ENCODE peak calls at places on chromosomes 7 and 10, in six cellular contexts. E is thoracic aorta, T is GM23248, M is AG04450, N is A549, Q is left lung. Z is an unnamed sample. For H3K9me3, the result is how much of the 10 kb centered on the place peaks cover.

GRCh38 chr7:70040971-70041766 is 442.9 kb downstream of the AUTS2 start:
- DNase-seq in E (no peak), T (peak), M (no peak), N (peak), Q (no peak), Z (no peak)

GRCh38 chr10:84290235-84290634 is 38.2 kb upstream of the CCSER2 start:
- DNase-seq in E (no peak), T (no peak), M (no peak), N (no peak), Q (no peak), Z (no peak)

GRCh38 chr10:70381491-70382421 is 669 bp downstream of the LRRC20 start:
- DNase-seq in E (no peak), T (peak), M (no peak), N (peak), Q (no peak), Z (peak)

GRCh38 chr7:81604808-81605174 is 165.1 kb downstream of the HGF start:
- DNase-seq in E (no peak), T (no peak), M (no peak), N (no peak), Q (no peak), Z (no peak)

GRCh38 chr7:116802784-116803183 is 59.6 kb upstream of the CAPZA2 start:
- DNase-seq in E (no peak), T (peak), M (no peak), N (peak), Q (no peak), Z (no peak)

GRCh38 chr10:62819521-62819920 is 3.4 kb upstream of the EGR2 start:
- DNase-seq in E (no peak), T (peak), M (no peak), N (no peak), Q (no peak), Z (no peak)

GRCh38 chr7:26858735-26859134 is 5.7 kb downstream of the SKAP2 start:
- DNase-seq in E (no peak), T (no peak), M (no peak), N (no peak), Q (no peak), Z (no peak)

GRCh38 chr10:102775973-102776669 is 32.4 kb downstream of the WBP1L start:
- DNase-seq in E (peak), T (peak), M (peak), N (no peak), Q (peak), Z (peak)

GRCh38 chr7:76354981-76355730 is 3.6 kb downstream of the YWHAG start:
- DNase-seq in E (no peak), T (no peak), M (no peak), N (no peak), Q (no peak), Z (no peak)

GRCh38 chr7:2111568-2111967 is 121.2 kb downstream of the MAD1L1 start:
- DNase-seq in E (no peak), T (no peak), M (no peak), N (no peak), Q (no peak), Z (no peak)
- H3K4me3 ChIP-seq in E (no peak), T (no peak), M (no peak), N (no peak), Q (no peak), Z (no peak)

GRCh38 chr7:18939771-18940576 is 177.5 kb downstream of the TWIST1 start:
- DNase-seq in E (no peak), T (no peak), M (no peak), N (no peak), Q (no peak), Z (no peak)

GRCh38 chr7:18941197-18941596 is 176.2 kb downstream of the TWIST1 start:
- DNase-seq in E (no peak), T (no peak), M (no peak), N (no peak), Q (no peak), Z (no peak)

GRCh38 chr7:18936265-18936664 is 181.2 kb downstream of the TWIST1 start:
- DNase-seq in E (no peak), T (peak), M (no peak), N (no peak), Q (no peak), Z (no peak)

DNA sequence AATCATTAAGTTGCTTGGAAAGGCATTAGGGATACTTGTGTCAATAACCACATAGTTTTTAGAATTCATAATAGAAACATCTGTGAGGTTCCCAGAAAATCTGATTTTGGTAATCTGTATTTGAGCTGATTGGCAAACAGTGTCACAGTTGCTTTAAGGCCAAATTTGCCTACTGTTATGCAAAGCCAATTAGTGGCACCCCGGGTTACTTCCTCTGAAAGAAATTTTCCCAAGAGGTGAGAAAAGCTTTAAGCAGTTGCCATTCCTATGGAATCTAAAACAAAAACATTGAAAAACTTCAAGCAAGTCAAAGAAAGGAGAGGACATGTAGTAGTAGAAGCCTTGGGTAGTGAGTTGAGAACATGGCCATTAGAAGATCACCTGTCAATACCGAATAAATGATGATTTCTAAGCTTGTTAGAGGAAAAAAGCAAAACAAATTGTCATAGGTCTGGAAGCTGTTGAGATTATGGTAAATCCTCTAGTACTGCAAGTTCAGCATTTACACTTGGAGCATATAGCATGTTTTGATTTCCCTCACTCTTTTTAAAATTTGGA is 176.8 kb downstream of the TWIST1 start:
- DNase-seq in E (no peak), T (no peak), M (no peak), N (no peak), Q (no peak), Z (no peak)
- H3K27ac ChIP-seq in E (no peak), T (no peak), M (no peak), N (no peak), Q (no peak), Z (no peak)

GRCh38 chr10:61795551-61795950 is 105.9 kb upstream of the ARID5B start:
- DNase-seq in E (no peak), T (no peak), M (no peak), N (no peak), Q (no peak), Z (no peak)

GRCh38 chr10:61795147-61795546 is 106.4 kb upstream of the ARID5B start:
- DNase-seq in E (no peak), T (no peak), M (no peak), N (no peak), Q (no peak), Z (no peak)

GRCh38 chr10:61792097-61792496 is 109.4 kb upstream of the ARID5B start:
- DNase-seq in E (no peak), T (no peak), M (no peak), N (no peak), Q (no peak), Z (no peak)

GRCh38 chr10:61792921-61793320 is 108.6 kb upstream of the ARID5B start:
- DNase-seq in E (no peak), T (no peak), M (no peak), N (no peak), Q (no peak), Z (no peak)

DNA sequence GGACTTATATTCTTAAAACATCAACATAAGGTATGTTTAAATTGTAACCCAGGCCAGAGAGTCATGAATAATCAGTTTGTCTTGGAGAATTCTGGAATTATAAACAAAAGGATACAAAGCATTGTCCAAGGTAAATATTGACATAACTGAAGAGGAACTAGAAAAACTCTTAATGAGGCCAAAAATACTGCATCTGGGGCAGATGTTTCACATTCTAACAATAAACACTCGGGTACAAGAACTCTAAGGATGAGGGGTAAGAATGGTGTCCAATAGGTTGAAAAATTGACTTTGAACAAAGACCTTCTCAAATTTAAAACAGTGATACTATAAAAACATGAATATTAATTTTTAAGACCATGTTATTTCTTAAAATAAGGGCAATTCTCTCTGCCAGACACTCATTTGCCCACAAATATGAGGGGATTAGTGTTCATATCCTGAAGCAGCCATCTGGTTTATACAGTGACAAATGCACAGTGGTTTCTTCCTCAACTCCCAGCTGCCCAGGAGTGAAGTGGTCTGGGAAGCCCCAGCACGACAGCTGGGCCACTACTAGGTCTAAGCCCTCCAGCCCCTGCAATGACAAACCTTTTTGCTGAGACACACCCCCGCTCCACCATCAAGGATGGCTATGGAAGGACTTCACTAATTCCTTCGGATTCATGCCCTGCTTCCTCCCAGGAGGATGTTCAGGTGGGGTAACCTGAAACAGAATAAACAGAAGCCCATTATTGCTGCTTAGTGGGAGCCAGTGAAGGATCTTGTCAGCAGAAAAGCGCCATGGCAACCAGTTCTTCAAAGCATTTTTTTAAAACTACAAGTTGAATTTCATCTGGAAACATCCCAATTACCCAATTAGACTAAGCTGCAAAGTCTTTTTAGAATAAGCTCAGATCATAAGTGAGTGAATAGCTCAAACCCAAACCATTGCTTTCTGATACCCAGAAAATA is 107.5 kb upstream of the ARID5B start:
- DNase-seq in E (no peak), T (peak), M (no peak), N (no peak), Q (no peak), Z (no peak)
- H3K9me3 ChIP-seq in E (under half), T (under half), M (under half), N (under half), Q (under half), Z (under half)

GRCh38 chr10:49678827-49679479 is 498 bp upstream of the C10orf53 start:
- DNase-seq in E (no peak), T (no peak), M (no peak), N (no peak), Q (no peak), Z (no peak)

GRCh38 chr10:49682879-49683278 is 3.4 kb downstream of the C10orf53 start:
- DNase-seq in E (no peak), T (no peak), M (no peak), N (no peak), Q (no peak), Z (no peak)

GRCh38 chr10:49679480-49679893 is at the start of gene C10orf53:
- DNase-seq in E (no peak), T (peak), M (no peak), N (no peak), Q (no peak), Z (peak)
- H3K4me3 ChIP-seq in E (no peak), T (peak), M (peak), N (no peak), Q (no peak), Z (peak)

GRCh38 chr7:12716722-12717121 is 29.3 kb downstream of the ARL4A start:
- DNase-seq in E (no peak), T (no peak), M (no peak), N (no peak), Q (no peak), Z (no peak)
- H3K27ac ChIP-seq in E (no peak), T (no peak), M (no peak), N (peak), Q (no peak), Z (peak)

DNA sequence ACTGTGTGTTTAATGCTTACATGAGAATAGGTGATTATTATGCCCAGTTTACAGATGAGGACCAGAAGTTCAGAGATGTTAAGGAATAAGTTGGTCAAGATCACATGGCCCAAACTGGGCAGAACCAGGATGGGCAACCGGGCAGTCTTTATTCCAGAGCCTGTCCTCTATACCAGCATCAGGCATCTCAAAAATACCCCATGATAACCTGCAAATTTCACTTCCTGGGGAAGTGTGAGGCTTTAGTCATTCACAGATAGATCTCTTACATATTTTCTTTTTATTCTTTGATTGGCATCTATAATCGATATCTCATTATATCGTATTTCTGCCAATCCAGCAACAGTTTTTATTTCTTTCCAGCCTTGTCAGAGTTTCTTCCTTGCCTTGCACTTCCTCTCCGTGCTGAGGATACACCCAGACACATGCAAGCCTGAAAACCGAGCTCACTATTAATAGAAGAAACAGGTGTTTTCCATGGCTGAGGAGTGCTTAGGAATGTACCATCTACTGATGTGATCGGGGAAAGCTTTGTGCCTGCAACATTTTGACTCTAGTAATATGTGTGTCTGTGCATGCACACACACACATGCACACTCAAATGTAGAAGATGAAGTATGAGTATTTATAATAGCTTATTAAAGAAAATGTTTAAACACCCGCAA is 82.4 kb downstream of the CREM start:
- DNase-seq in E (no peak), T (no peak), M (no peak), N (no peak), Q (no peak), Z (no peak)
- H3K9me3 ChIP-seq in E (under half), T (under half), M (under half), N (under half), Q (under half), Z (under half)

DNA sequence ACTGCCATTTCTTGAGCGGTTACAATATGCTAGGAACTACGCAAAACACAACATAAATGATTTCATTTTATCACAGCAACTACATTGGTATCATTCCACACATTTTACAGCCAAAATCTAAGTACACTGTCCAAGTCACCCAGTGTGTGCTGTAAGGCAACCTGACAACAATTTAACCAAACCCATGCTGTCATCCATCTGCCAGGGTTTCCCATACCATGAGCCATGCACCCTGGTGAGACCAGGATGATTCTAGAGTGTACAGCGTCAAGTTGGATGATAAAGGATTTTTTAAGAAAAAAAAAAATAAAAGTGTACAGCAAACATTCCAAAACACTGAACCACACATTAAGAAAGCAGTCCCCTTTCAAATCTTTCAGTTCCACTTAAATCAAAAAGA is 52.9 kb downstream of the PIK3AP1 start:
- DNase-seq in E (no peak), T (peak), M (no peak), N (no peak), Q (no peak), Z (no peak)
- H3K4me3 ChIP-seq in E (no peak), T (no peak), M (no peak), N (no peak), Q (no peak), Z (no peak)

DNA sequence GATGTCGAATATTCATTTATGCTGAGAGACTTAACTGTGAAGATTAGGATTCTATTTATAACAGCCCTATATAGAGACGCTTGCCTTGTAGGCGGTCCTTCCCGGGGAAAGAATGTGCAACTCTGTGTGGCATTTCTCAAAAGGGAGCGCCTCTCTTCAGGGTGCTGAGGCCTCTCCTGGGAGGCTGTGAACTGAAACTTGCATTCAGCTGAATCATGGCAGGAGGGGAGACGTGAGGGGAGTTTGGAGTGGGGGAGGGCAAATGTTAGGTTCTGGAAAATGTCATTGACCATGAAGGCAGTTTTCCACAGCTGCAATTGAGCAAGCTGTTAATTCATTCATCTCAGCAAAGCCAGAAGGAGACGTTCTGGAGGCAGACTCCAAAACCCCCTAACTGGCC is 233.2 kb upstream of the FZD8 start:
- DNase-seq in E (no peak), T (peak), M (no peak), N (no peak), Q (no peak), Z (no peak)
- H3K27ac ChIP-seq in E (no peak), T (peak), M (no peak), N (no peak), Q (no peak), Z (no peak)

GRCh38 chr10:42513921-42514320 is 124.4 kb downstream of the ZNF33B start:
- DNase-seq in E (no peak), T (no peak), M (no peak), N (no peak), Q (no peak), Z (no peak)
- H3K9me3 ChIP-seq in E (half or more), T (under half), M (under half), N (half or more), Q (half or more), Z (half or more)

GRCh38 chr7:29410981-29411380 is 152.7 kb upstream of the PRR15 start:
- DNase-seq in E (no peak), T (no peak), M (no peak), N (no peak), Q (no peak), Z (no peak)
- H3K4me3 ChIP-seq in E (no peak), T (no peak), M (no peak), N (no peak), Q (no peak), Z (no peak)

Z was measured in left ventricle myocardium inferior.